ENCODE peak calls at places on chromosomes 6 and 20, in four cellular contexts. E, J, S and C are unnamed samples.

GRCh38 chr6:28232785-28233184 is 7.7 kb downstream of the ZSCAN9 start:
- DNase-seq in S (no peak), J (no peak), E (no peak), C (no peak)

GRCh38 chr6:5004373-5005037 is 668 bp upstream of the RPP40 start:
- DNase-seq in S (peak; percentile 26), E (no peak), J (no peak), C (no peak)

GRCh38 chr6:79640146-79641111 is 9.3 kb downstream of the SH3BGRL2 start:
- DNase-seq in J (peak; percentile 49), S (no peak), E (no peak), C (no peak)

GRCh38 chr6:25628471-25629201 is 23.4 kb upstream of the SCGN start:
- DNase-seq in E (no peak), S (no peak), J (no peak), C (no peak)

GRCh38 chr20:12984069-12984765 is 24.6 kb upstream of the SPTLC3 start:
- DNase-seq in E (no peak), S (no peak), J (no peak), C (no peak)

GRCh38 chr6:119350202-119351004 is 842 bp upstream of the MAN1A1 start:
- DNase-seq in S (no peak), E (no peak), J (no peak), C (no peak)

GRCh38 chr20:48619126-48620101 is 208.4 kb downstream of the PREX1 start:
- DNase-seq in S (no peak), E (no peak), J (peak; percentile 67), C (no peak)

GRCh38 chr6:113248532-113248931 is 608.6 kb upstream of the MARCKS start:
- DNase-seq in S (no peak), J (no peak), E (no peak), C (no peak)

GRCh38 chr6:53527249-53527765 is 17.6 kb downstream of the GCLC start:
- DNase-seq in J (no peak), E (no peak), S (no peak), C (no peak)

GRCh38 chr20:9235518-9235917 is 166.6 kb downstream of the PLCB4 start:
- DNase-seq in E (no peak), S (no peak), J (no peak), C (no peak)

GRCh38 chr6:25995507-25995906 is 32.9 kb downstream of the TRIM38 start:
- DNase-seq in E (no peak), J (no peak), S (no peak), C (no peak)

GRCh38 chr20:35732644-35732982 is 9.4 kb downstream of the RBM39 start:
- DNase-seq in S (no peak), E (no peak), J (no peak), C (no peak)

GRCh38 chr6:162459985-162460384 is 267.6 kb downstream of the PRKN start:
- DNase-seq in E (no peak), S (no peak), J (no peak), C (no peak)

GRCh38 chr6:28001351-28001750 is 44.3 kb downstream of the OR2B6 start:
- DNase-seq in S (no peak), J (no peak), E (no peak), C (no peak)

GRCh38 chr6:166977626-166978550 is 21.3 kb upstream of the CEP43 start:
- DNase-seq in E (no peak), J (no peak), S (no peak), C (no peak)

GRCh38 chr6:166924531-166924930 is 31.8 kb downstream of the RNASET2 start:
- DNase-seq in E (no peak), J (no peak), S (no peak), C (no peak)

GRCh38 chr6:56291278-56291917 is 44.0 kb upstream of the COL21A1 start:
- DNase-seq in J (no peak), S (no peak), E (no peak), C (no peak)

GRCh38 chr6:3063733-3064700 is 4.3 kb upstream of the RIPK1 start:
- DNase-seq in J (peak; percentile 98), S (peak; percentile 86), E (peak; percentile 99), C (peak; percentile 99)

GRCh38 chr6:128601060-128601459 is 80.7 kb upstream of the PTPRK start:
- DNase-seq in J (peak; percentile 22), E (no peak), S (no peak), C (no peak)

GRCh38 chr20:57459278-57459677 is 65.7 kb downstream of the CTCFL start:
- DNase-seq in J (no peak), S (no peak), E (no peak), C (no peak)

GRCh38 chr6:141152951-141153350 is 979.8 kb upstream of the GJE1 start:
- DNase-seq in E (no peak), J (no peak), S (no peak), C (no peak)

GRCh38 chr6:163776549-163777378 is 362.2 kb downstream of the QKI start:
- DNase-seq in J (no peak), E (no peak), S (no peak), C (no peak)

GRCh38 chr20:62303327-62304226 is 780 bp downstream of the ADRM1 start:
- DNase-seq in E (no peak), S (no peak), J (no peak), C (no peak)

GRCh38 chr6:49269190-49269589 is 193.9 kb downstream of the MMUT start:
- DNase-seq in J (no peak), S (no peak), E (no peak), C (no peak)

GRCh38 chr6:128235556-128235955 is 284.8 kb downstream of the PTPRK start:
- DNase-seq in S (no peak), J (no peak), E (no peak), C (no peak)

GRCh38 chr20:42082611-42083010 is 464.4 kb upstream of the CHD6 start:
- DNase-seq in S (no peak), J (peak; percentile 92), E (no peak), C (no peak)

GRCh38 chr20:10584319-10584812 is 89.4 kb downstream of the JAG1 start:
- DNase-seq in J (no peak), S (no peak), E (no peak), C (no peak)
- H3K27ac ChIP-seq in J (no peak overlapping the region), S (no peak overlapping the region), E (no peak overlapping the region), C (peak overlapping the region; percentile 5)

DNA sequence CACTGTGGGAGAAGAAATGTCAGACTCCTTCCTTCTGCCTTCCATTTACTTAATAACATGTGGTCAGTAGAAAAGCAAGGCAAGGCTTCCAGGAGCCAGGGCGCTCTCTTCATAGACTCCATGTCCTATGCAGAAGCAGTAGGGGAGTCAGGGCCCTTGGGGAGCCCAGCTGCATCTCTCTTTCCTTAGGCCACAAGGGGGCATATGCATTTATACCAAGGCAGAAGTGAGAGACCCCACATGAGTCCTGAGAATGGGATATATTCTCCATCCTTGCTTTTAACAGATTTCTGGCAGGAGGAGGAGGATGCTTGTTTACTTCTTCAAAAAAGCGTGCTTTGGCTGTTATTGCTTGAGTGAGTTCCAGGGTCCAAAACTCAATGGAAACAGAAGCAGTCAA is 198.5 kb downstream of the HIVEP2 start:
- DNase-seq in J (peak; percentile 25), S (peak; percentile 58), E (no peak), C (no peak)
- TF ChIP-seq CTCF in J (peak; percentile 49), S (peak; percentile 48), E (peak; percentile 29), C (peak; percentile 32)

GRCh38 chr6:10404799-10405524 is 9.9 kb downstream of the TFAP2A start:
- DNase-seq in J (no peak), E (no peak), S (no peak), C (no peak)
- H3K4me1 ChIP-seq in J (no peaks in the 10 kb centered on the region), E (no peaks in the 10 kb centered on the region), S (peaks cover 12% of the 10 kb centered on the region), C (peaks cover 20% of the 10 kb centered on the region)

DNA sequence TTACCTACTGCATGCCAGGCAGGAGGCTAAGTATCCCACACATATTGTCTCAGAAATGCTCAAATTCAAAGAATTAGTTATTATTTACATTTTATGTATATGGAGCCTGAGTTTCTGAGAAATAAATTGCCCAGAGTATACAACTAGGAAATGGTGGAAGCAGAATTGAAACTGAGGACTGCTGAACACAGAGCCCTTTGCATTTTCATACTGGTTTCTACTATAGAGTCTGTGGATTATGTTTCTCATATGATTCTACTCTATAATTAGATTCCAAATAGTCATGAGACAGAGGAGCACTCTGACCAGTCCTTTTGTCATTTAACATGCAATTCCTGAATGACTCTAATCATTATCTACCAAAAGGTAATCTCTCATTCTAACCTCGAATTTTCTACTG is 254.3 kb downstream of the LMBRD1 start:
- DNase-seq in S (no peak), J (no peak), E (no peak), C (no peak)
- H3K27ac ChIP-seq in S (no peak overlapping the region), J (no peak overlapping the region), E (no peak overlapping the region), C (no peak overlapping the region)